ENCODE peak calls at places on chromosome 18, in eight cellular contexts. O, Y, A, M, F, T, B and Q are unnamed samples.
A peak's percentile ranks its signal among the peaks of the same experiment; 100 is the strongest.

GRCh38 chr18:53165770-53166169 is 825.8 kb downstream of the DCC start:
- DNase-seq in F (no peak), T (no peak), Y (no peak), O (no peak), M (no peak), B (no peak), A (no peak), Q (no peak)

GRCh38 chr18:21163647-21164625 is 52.3 kb upstream of the ROCK1 start:
- DNase-seq in B (no peak), O (peak; percentile 94), T (peak; percentile 92), Y (peak; percentile 94), F (no peak), M (no peak), A (no peak), Q (no peak)

GRCh38 chr18:12679183-12679786 is 21.4 kb upstream of the SPIRE1 start:
- DNase-seq in M (peak; percentile 42), A (no peak), O (peak; percentile 64), F (no peak), B (no peak), Y (peak; percentile 58), T (peak; percentile 73), Q (no peak)

GRCh38 chr18:40866013-40866644 is 1088.9 kb upstream of the PIK3C3 start:
- DNase-seq in O (peak; percentile 69), T (peak; percentile 56), M (no peak), A (no peak), Y (peak; percentile 37), B (no peak), F (no peak), Q (no peak)

GRCh38 chr18:11859903-11860407 is 8.7 kb downstream of the CHMP1B start:
- DNase-seq in Y (peak; percentile 90), A (no peak), B (no peak), M (no peak), O (peak; percentile 66), F (no peak), T (peak; percentile 80), Q (no peak)

GRCh38 chr18:59382388-59382787 is 23.3 kb upstream of the LMAN1 start:
- DNase-seq in M (no peak), F (no peak), O (no peak), T (no peak), B (no peak), A (no peak), Y (peak; percentile 89), Q (no peak)

GRCh38 chr18:58230438-58231179 is 186.6 kb downstream of the NEDD4L start:
- DNase-seq in O (peak; percentile 70), F (no peak), T (no peak), M (no peak), Y (peak; percentile 46), A (no peak), B (no peak), Q (no peak)

GRCh38 chr18:43970656-43971055 is 693.4 kb upstream of the SYT4 start:
- DNase-seq in B (no peak), Y (peak; percentile 38), O (peak; percentile 30), M (no peak), A (no peak), F (no peak), T (peak; percentile 63), Q (no peak)

GRCh38 chr18:74116628-74117554 is 30.7 kb downstream of the FBXO15 start:
- DNase-seq in F (no peak), B (no peak), O (peak; percentile 52), Y (peak; percentile 68), T (peak; percentile 72), M (no peak), A (no peak), Q (no peak)

GRCh38 chr18:136433-136832 is 21.9 kb upstream of the USP14 start:
- DNase-seq in T (no peak), B (peak; percentile 12), A (no peak), F (no peak), M (no peak), Y (no peak), O (no peak), Q (no peak)

GRCh38 chr18:29154758-29155725 is 978.1 kb upstream of the CDH2 start:
- DNase-seq in B (no peak), M (no peak), A (no peak), O (peak; percentile 77), F (no peak), T (peak; percentile 93), Y (peak; percentile 91), Q (no peak)

GRCh38 chr18:22813648-22814328 is 119.3 kb upstream of the RBBP8 start:
- DNase-seq in Y (peak; percentile 54), O (peak; percentile 70), F (no peak), A (no peak), T (peak; percentile 53), M (no peak), B (no peak), Q (peak; percentile 33)

GRCh38 chr18:33307520-33307919 is 133.0 kb downstream of the CCDC178 start:
- DNase-seq in A (no peak), B (no peak), O (no peak), Y (no peak), T (no peak), F (no peak), M (no peak), Q (no peak)

GRCh38 chr18:78739115-78739514 is 240.5 kb upstream of the SALL3 start:
- DNase-seq in M (no peak), Y (no peak), F (no peak), A (no peak), O (no peak), B (no peak), T (no peak), Q (no peak)

GRCh38 chr18:13252696-13253410 is 34.3 kb downstream of the LDLRAD4 start:
- DNase-seq in A (no peak), O (no peak), M (no peak), Y (no peak), B (no peak), T (no peak), F (no peak), Q (no peak)

GRCh38 chr18:58180738-58181353 is 136.8 kb downstream of the NEDD4L start:
- DNase-seq in M (no peak), B (peak; percentile 48), O (peak; percentile 47), Y (peak; percentile 53), A (peak; percentile 30), T (peak; percentile 75), F (peak; percentile 61), Q (peak; percentile 77)

GRCh38 chr18:56235061-56235772 is 403.2 kb downstream of the TXNL1 start:
- DNase-seq in T (no peak), O (no peak), A (no peak), M (no peak), Y (no peak), F (peak; percentile 5), B (no peak), Q (no peak)

GRCh38 chr18:56538756-56539155 is 99.6 kb downstream of the TXNL1 start:
- DNase-seq in Y (peak; percentile 69), O (peak; percentile 13), T (peak; percentile 8), A (no peak), F (no peak), B (no peak), M (no peak), Q (no peak)

GRCh38 chr18:22604390-22604985 is 186.8 kb upstream of the CTAGE1 start:
- DNase-seq in M (no peak), Y (no peak), B (no peak), O (peak; percentile 61), A (no peak), T (no peak), F (no peak), Q (peak; percentile 15)

GRCh38 chr18:68667121-68667520 is 47.8 kb downstream of the TMX3 start:
- DNase-seq in A (no peak), Y (peak; percentile 35), F (no peak), B (no peak), M (no peak), T (peak; percentile 17), O (peak; percentile 54), Q (no peak)

GRCh38 chr18:55228191-55228590 is 268.9 kb upstream of the CCDC68 start:
- DNase-seq in Y (no peak), A (no peak), T (peak; percentile 73), M (no peak), B (no peak), O (peak; percentile 76), F (no peak), Q (no peak)

GRCh38 chr18:3248670-3249359 is 1.2 kb downstream of the MYL12A start:
- DNase-seq in O (peak; percentile 69), A (no peak), M (peak; percentile 58), T (peak; percentile 58), Y (peak; percentile 51), B (no peak), F (no peak), Q (no peak)

GRCh38 chr18:60059216-60059615 is 159.4 kb downstream of the PMAIP1 start:
- DNase-seq in T (no peak), Y (no peak), A (no peak), B (no peak), M (no peak), F (no peak), O (no peak), Q (no peak)

GRCh38 chr18:79912409-79912991 is 39.0 kb downstream of the SLC66A2 start:
- DNase-seq in M (no peak), Y (peak; percentile 21), F (no peak), T (peak; percentile 63), B (peak; percentile 10), A (no peak), O (peak; percentile 62), Q (no peak)

GRCh38 chr18:76573325-76574025 is 78.4 kb upstream of the ZNF516 start:
- DNase-seq in M (no peak), O (peak; percentile 87), Y (peak; percentile 87), F (no peak), T (peak; percentile 79), B (no peak), A (no peak), Q (no peak)

GRCh38 chr18:62760403-62760734 is 45.0 kb downstream of the PHLPP1 start:
- DNase-seq in T (no peak), F (no peak), Y (no peak), O (no peak), M (no peak), B (no peak), A (no peak), Q (no peak)

GRCh38 chr18:74375999-74376398 is 60.4 kb downstream of the C18orf63 start:
- DNase-seq in B (no peak), Y (peak; percentile 90), T (peak; percentile 85), M (no peak), O (no peak), A (no peak), F (no peak), Q (no peak)

GRCh38 chr18:79517322-79517721 is 121.6 kb downstream of the NFATC1 start:
- DNase-seq in B (peak; percentile 27), Y (no peak), F (no peak), A (no peak), T (no peak), M (no peak), O (no peak), Q (no peak)